ENCODE peak calls at places on chromosomes 16 and 17, in six cellular contexts. G, D, J, Z, O and Y are unnamed samples.

GRCh38 chr16:24645739-24646645 is 83.5 kb upstream of the TNRC6A start:
- DNase-seq in G (no peak), D (peak; percentile 99), J (no peak), Z (no peak), O (no peak), Y (peak; percentile 97)

GRCh38 chr17:32443827-32444300 is 446 bp upstream of the PSMD11 start:
- DNase-seq in G (no peak), D (no peak), J (no peak), Z (no peak), O (no peak), Y (no peak)

GRCh38 chr16:47787695-47788094 is 326.6 kb downstream of the PHKB start:
- DNase-seq in G (no peak), D (peak; percentile 33), J (no peak), Z (no peak), O (peak; percentile 28), Y (no peak)

GRCh38 chr16:50534091-50534490 is 14.1 kb upstream of the NKD1 start:
- DNase-seq in G (no peak), D (no peak), J (no peak), Z (no peak), O (no peak), Y (no peak)

GRCh38 chr16:57736419-57737281 is 1.1 kb downstream of the KATNB1 start:
- DNase-seq in G (no peak), D (peak; percentile 81), J (no peak), Z (no peak), O (peak; percentile 51), Y (peak; percentile 79)

GRCh38 chr17:39632153-39632941 is 4.6 kb upstream of the STARD3 start:
- DNase-seq in G (no peak), D (no peak), J (no peak), Z (no peak), O (no peak), Y (no peak)

GRCh38 chr16:9176547-9177418 is 85.3 kb downstream of the HAPSTR1 start:
- DNase-seq in G (no peak), D (no peak), J (no peak), Z (peak; percentile 28), O (no peak), Y (no peak)

GRCh38 chr16:48054881-48055601 is 100.8 kb downstream of the ABCC12 start:
- DNase-seq in G (no peak), D (peak; percentile 64), J (peak; percentile 7), Z (peak; percentile 60), O (peak; percentile 56), Y (peak; percentile 30)

GRCh38 chr16:89202422-89203215 is 2.3 kb upstream of the SLC22A31 start:
- DNase-seq in G (no peak), D (no peak), J (no peak), Z (no peak), O (no peak), Y (no peak)

GRCh38 chr17:36461330-36462110 is 25.0 kb upstream of the ZNHIT3 start:
- DNase-seq in G (no peak), D (no peak), J (no peak), Z (no peak), O (no peak), Y (no peak)

GRCh38 chr16:66065869-66066403 is 300.6 kb upstream of the CDH5 start:
- DNase-seq in G (no peak), D (no peak), J (no peak), Z (no peak), O (no peak), Y (no peak)

GRCh38 chr17:15493031-15493750 is 25.8 kb upstream of the CDRT4 start:
- DNase-seq in G (no peak), D (no peak), J (no peak), Z (no peak), O (no peak), Y (no peak)

GRCh38 chr16:1706386-1707192 is 594 bp downstream of the MAPK8IP3 start:
- DNase-seq in G (no peak), D (peak; percentile 40), J (no peak), Z (no peak), O (peak; percentile 22), Y (no peak)